ENCODE peak calls at places on chromosomes 5 and 9, in nine cellular contexts. A, E, K, T, H, J, L, U and W are unnamed samples.

GRCh38 chr5:42666821-42667325 is 89.7 kb upstream of the CCDC152 start:
- DNase-seq in A (no peak), E (no peak), K (no peak), T (no peak), H (no peak), J (no peak), L (no peak), U (no peak), W (no peak)

GRCh38 chr5:154397652-154398406 is 48.0 kb upstream of the SAP30L start:
- DNase-seq in A (no peak), E (peak), K (no peak), T (no peak), H (no peak), J (no peak), L (no peak), U (no peak), W (no peak)

GRCh38 chr5:40716000-40716399 is 36.3 kb downstream of the PTGER4 start:
- DNase-seq in A (peak), E (no peak), K (no peak), T (peak), H (no peak), J (no peak), L (no peak), U (no peak), W (no peak)

GRCh38 chr5:150394103-150394502 is 18.6 kb downstream of the CD74 start:
- DNase-seq in A (no peak), E (no peak), K (no peak), T (no peak), H (no peak), J (no peak), L (no peak), U (no peak), W (no peak)

GRCh38 chr9:128124873-128125574 is 2.5 kb downstream of the PTGES2 start:
- DNase-seq in A (peak), E (peak), K (peak), T (peak), H (peak), J (peak), L (no peak), U (no peak), W (peak)

GRCh38 chr5:78364005-78364404 is 3.6 kb downstream of the SCAMP1 start:
- DNase-seq in A (peak), E (no peak), K (no peak), T (no peak), H (no peak), J (no peak), L (no peak), U (no peak), W (no peak)

GRCh38 chr5:142725231-142726187 is 39.6 kb upstream of the FGF1 start:
- DNase-seq in A (no peak), E (no peak), K (no peak), T (no peak), H (no peak), J (no peak), L (no peak), U (no peak), W (no peak)

GRCh38 chr5:177403194-177403825 is 2.8 kb upstream of the PFN3 start:
- DNase-seq in A (peak), E (no peak), K (no peak), T (peak), H (no peak), J (peak), L (no peak), U (no peak), W (no peak)

GRCh38 chr5:13994606-13995336 is 50.3 kb upstream of the DNAH5 start:
- DNase-seq in A (no peak), E (no peak), K (no peak), T (no peak), H (no peak), J (no peak), L (no peak), U (no peak), W (no peak)

GRCh38 chr5:174335682-174336364 is 290.3 kb downstream of the NSG2 start:
- DNase-seq in A (no peak), E (no peak), K (no peak), T (no peak), H (no peak), J (no peak), L (no peak), U (no peak), W (no peak)

GRCh38 chr5:15472116-15472515 is 27.9 kb upstream of the FBXL7 start:
- DNase-seq in A (no peak), E (no peak), K (no peak), T (peak), H (no peak), J (no peak), L (no peak), U (no peak), W (no peak)

GRCh38 chr5:149200355-149200754 is 59.1 kb downstream of the ABLIM3 start:
- DNase-seq in A (no peak), E (no peak), K (no peak), T (no peak), H (no peak), J (no peak), L (no peak), U (no peak), W (no peak)

GRCh38 chr5:64680289-64680688 is 10.0 kb upstream of the SHISAL2B start:
- DNase-seq in A (peak), E (no peak), K (peak), T (peak), H (no peak), J (no peak), L (no peak), U (no peak), W (no peak)

GRCh38 chr9:297104-297794 is 82.6 kb downstream of the DOCK8 start:
- DNase-seq in A (peak), E (no peak), K (no peak), T (no peak), H (no peak), J (peak), L (no peak), U (no peak), W (peak)

GRCh38 chr9:137757139-137757538 is 120.4 kb upstream of the CACNA1B start:
- DNase-seq in A (no peak), E (peak), K (no peak), T (no peak), H (no peak), J (no peak), L (no peak), U (no peak), W (no peak)

GRCh38 chr9:17342696-17343095 is 207.9 kb downstream of the CNTLN start:
- DNase-seq in A (no peak), E (no peak), K (no peak), T (peak), H (no peak), J (no peak), L (no peak), U (no peak), W (no peak)

GRCh38 chr5:100535060-100536005 is at the start of gene FAM174A:
- DNase-seq in A (peak), E (peak), K (peak), T (peak), H (peak), J (peak), L (peak), U (peak), W (peak)

GRCh38 chr5:174177531-174177930 is 132.0 kb downstream of the NSG2 start:
- DNase-seq in A (no peak), E (no peak), K (no peak), T (no peak), H (no peak), J (no peak), L (no peak), U (no peak), W (no peak)

GRCh38 chr9:122379340-122379739 is 8.5 kb downstream of the PTGS1 start:
- DNase-seq in A (peak), E (no peak), K (no peak), T (peak), H (no peak), J (no peak), L (peak), U (no peak), W (no peak)

GRCh38 chr5:132777209-132778069 is at the start of gene SEPTIN8:
- DNase-seq in A (peak), E (peak), K (no peak), T (peak), H (no peak), J (no peak), L (peak), U (no peak), W (no peak)

GRCh38 chr5:14086261-14086660 is 56.9 kb upstream of the TRIO start:
- DNase-seq in A (no peak), E (no peak), K (no peak), T (no peak), H (no peak), J (no peak), L (no peak), U (no peak), W (no peak)

GRCh38 chr9:80147866-80148265 is 576.1 kb downstream of the TLE4 start:
- DNase-seq in A (no peak), E (no peak), K (no peak), T (no peak), H (no peak), J (no peak), L (no peak), U (no peak), W (no peak)

GRCh38 chr5:172223901-172224873 is 30.2 kb downstream of the EFCAB9 start:
- DNase-seq in A (no peak), E (no peak), K (no peak), T (no peak), H (no peak), J (no peak), L (no peak), U (no peak), W (peak)

GRCh38 chr5:139104577-139105271 is 93.4 kb downstream of the SIL1 start:
- DNase-seq in A (no peak), E (no peak), K (no peak), T (no peak), H (no peak), J (no peak), L (no peak), U (no peak), W (no peak)

GRCh38 chr5:90793183-90793582 is 234.6 kb downstream of the ADGRV1 start:
- DNase-seq in A (no peak), E (no peak), K (no peak), T (no peak), H (no peak), J (no peak), L (no peak), U (no peak), W (no peak)

GRCh38 chr9:12884736-12885395 is 110.0 kb downstream of the LURAP1L start:
- DNase-seq in A (peak), E (peak), K (peak), T (peak), H (peak), J (no peak), L (no peak), U (peak), W (no peak)
- TF ChIP-seq REST in A (no peak), E (no peak), K (no peak), T (no peak), H (no peak), J (no peak), L (no peak), U (no peak), W (no peak)

GRCh38 chr9:130266236-130267098 is 907 bp downstream of the HMCN2 start:
- DNase-seq in A (no peak), E (no peak), K (no peak), T (peak), H (no peak), J (no peak), L (no peak), U (no peak), W (no peak)

GRCh38 chr9:130264414-130265350 is 878 bp upstream of the HMCN2 start:
- DNase-seq in A (no peak), E (peak), K (no peak), T (no peak), H (no peak), J (no peak), L (no peak), U (no peak), W (no peak)

GRCh38 chr9:130263601-130264413 is 1.8 kb upstream of the HMCN2 start:
- DNase-seq in A (no peak), E (peak), K (no peak), T (no peak), H (peak), J (no peak), L (no peak), U (no peak), W (no peak)

GRCh38 chr9:130267930-130268329 is 2.4 kb downstream of the HMCN2 start:
- DNase-seq in A (no peak), E (no peak), K (no peak), T (no peak), H (no peak), J (no peak), L (no peak), U (no peak), W (no peak)

GRCh38 chr9:130265431-130266235 is at the start of gene HMCN2:
- DNase-seq in A (no peak), E (peak), K (no peak), T (peak), H (no peak), J (no peak), L (peak), U (no peak), W (no peak)
- TF ChIP-seq REST in A (no peak), E (no peak), K (no peak), T (no peak), H (no peak), J (no peak), L (no peak), U (no peak), W (no peak)

GRCh38 chr5:159444441-159445082 is 114.3 kb upstream of the IL12B start:
- DNase-seq in A (peak), E (peak), K (peak), T (peak), H (peak), J (no peak), L (no peak), U (peak), W (no peak)
- TF ChIP-seq REST in A (no peak), E (no peak), K (no peak), T (no peak), H (no peak), J (no peak), L (no peak), U (no peak), W (no peak)

GRCh38 chr5:95358320-95358719 is 32.8 kb upstream of the FAM81B start:
- DNase-seq in A (no peak), E (no peak), K (no peak), T (no peak), H (no peak), J (no peak), L (no peak), U (no peak), W (no peak)
- TF ChIP-seq REST in A (no peak), E (no peak), K (no peak), T (no peak), H (no peak), J (no peak), L (no peak), U (no peak), W (no peak)

GRCh38 chr9:79001012-79001411 is 570.8 kb upstream of the TLE4 start:
- DNase-seq in A (no peak), E (no peak), K (no peak), T (no peak), H (no peak), J (no peak), L (no peak), U (no peak), W (no peak)
- TF ChIP-seq REST in A (no peak), E (no peak), K (no peak), T (no peak), H (no peak), J (no peak), L (no peak), U (no peak), W (no peak)

GRCh38 chr9:134284273-134284672 is 42.0 kb upstream of the RXRA start:
- DNase-seq in A (no peak), E (peak), K (no peak), T (no peak), H (no peak), J (no peak), L (no peak), U (no peak), W (no peak)
- TF ChIP-seq REST in A (no peak), E (no peak), K (no peak), T (no peak), H (no peak), J (no peak), L (no peak), U (no peak), W (no peak)

GRCh38 chr9:1956958-1957357 is 58.2 kb upstream of the SMARCA2 start:
- DNase-seq in A (no peak), E (no peak), K (no peak), T (no peak), H (no peak), J (no peak), L (no peak), U (no peak), W (no peak)
- TF ChIP-seq REST in A (no peak), E (no peak), K (no peak), T (no peak), H (no peak), J (no peak), L (no peak), U (no peak), W (no peak)

GRCh38 chr5:1106385-1107166 is 5.3 kb downstream of the SLC12A7 start:
- DNase-seq in A (no peak), E (no peak), K (peak), T (no peak), H (no peak), J (peak), L (no peak), U (no peak), W (no peak)
- TF ChIP-seq REST in A (no peak), E (no peak), K (no peak), T (no peak), H (no peak), J (no peak), L (no peak), U (no peak), W (no peak)